ENCODE peak calls at places on chromosome 2, in seven cellular contexts. S, B, D, E, Y, M and H are unnamed samples. For H3K4me1, the result is how much of the 10 kb centered on the place peaks cover.

GRCh38 chr2:98016908-98017700 is 21.4 kb upstream of the TMEM131 start:
- DNase-seq in E (no peak), S (peak), D (no peak), Y (no peak), B (no peak), M (peak), H (no peak)

GRCh38 chr2:174485763-174486613 is 841 bp downstream of the GPR155 start:
- DNase-seq in E (no peak), S (peak), Y (peak), D (peak), B (no peak), M (peak), H (peak)

GRCh38 chr2:10303634-10304378 is 1.1 kb downstream of the HPCAL1 start:
- DNase-seq in Y (peak), M (peak), B (no peak), S (peak), D (peak), E (no peak), H (no peak)

GRCh38 chr2:150080115-150080514 is 407.4 kb downstream of the RND3 start:
- DNase-seq in Y (peak), M (no peak), S (no peak), D (no peak), B (no peak), E (no peak), H (no peak)

GRCh38 chr2:170313636-170314348 is 135.8 kb downstream of the MYO3B start:
- DNase-seq in M (no peak), D (no peak), Y (no peak), E (no peak), S (no peak), B (no peak), H (no peak)

GRCh38 chr2:12046641-12047040 is 300.2 kb downstream of the LPIN1 start:
- DNase-seq in E (no peak), Y (peak), D (no peak), B (no peak), S (no peak), M (no peak), H (no peak)

GRCh38 chr2:216740557-216741222 is 45.3 kb upstream of the IGFBP5 start:
- DNase-seq in Y (peak), S (no peak), D (peak), M (no peak), E (no peak), B (no peak), H (no peak)

GRCh38 chr2:55419236-55419513 is 481 bp downstream of the CCDC88A start:
- DNase-seq in E (no peak), Y (peak), D (peak), M (peak), B (no peak), S (no peak), H (peak)

GRCh38 chr2:150125708-150126107 is 361.8 kb downstream of the RND3 start:
- DNase-seq in D (peak), S (no peak), Y (peak), E (no peak), M (no peak), B (no peak), H (no peak)

DNA sequence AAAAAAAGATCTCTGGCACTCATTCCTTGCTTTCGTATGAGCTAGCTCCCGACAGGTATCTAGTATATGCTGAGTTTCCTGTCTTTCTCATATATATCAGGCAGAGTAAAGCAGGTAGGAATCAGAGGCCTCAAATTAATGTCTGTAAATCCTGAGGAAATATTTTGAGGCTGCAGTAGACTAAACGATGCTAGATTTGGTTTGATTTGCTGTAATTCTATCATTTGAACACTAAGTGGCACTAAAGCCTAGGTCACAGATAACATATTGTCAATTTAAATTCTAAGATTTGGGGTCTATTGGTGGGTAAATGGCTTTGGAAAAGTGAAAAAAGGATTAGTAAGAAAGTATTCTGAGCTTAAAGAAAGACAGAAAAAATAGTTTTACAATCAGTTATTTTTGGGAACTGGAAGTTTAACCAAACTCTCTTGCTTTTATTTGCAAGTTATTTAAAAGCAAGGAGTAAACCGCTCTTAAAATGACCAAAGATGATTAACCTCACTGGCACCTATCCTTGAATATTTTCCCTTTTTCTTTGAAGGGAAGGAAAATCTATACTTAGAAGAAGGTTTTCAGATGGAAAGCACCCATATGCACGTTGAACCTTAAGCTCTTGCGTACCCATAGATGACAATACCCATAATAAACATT is 37.6 kb upstream of the SLC4A10 start:
- DNase-seq in E (no peak), M (no peak), S (no peak), D (no peak), Y (peak), B (no peak), H (no peak)
- TF ChIP-seq CTCF in E (no peak), M (peak), S (peak), D (peak), Y (peak), B (peak), H (peak)

GRCh38 chr2:60539177-60539576 is 14.3 kb downstream of the BCL11A start:
- DNase-seq in D (no peak), S (no peak), E (no peak), Y (no peak), B (no peak), M (no peak), H (no peak)
- H3K4me1 ChIP-seq in D (half or more), S (under half), E (under half), Y (under half), B (under half), M (under half), H (under half)

GRCh38 chr2:126909366-126909765 is 10.7 kb downstream of the TEX51 start:
- DNase-seq in M (no peak), B (no peak), S (no peak), Y (no peak), E (no peak), D (no peak), H (no peak)
- TF ChIP-seq CTCF in M (no peak), B (no peak), S (no peak), Y (no peak), E (no peak), D (no peak), H (no peak)

GRCh38 chr2:234448506-234449169 is 48.2 kb downstream of the ARL4C start:
- DNase-seq in D (no peak), M (no peak), S (no peak), B (no peak), Y (no peak), E (no peak), H (no peak)
- H3K4me1 ChIP-seq in D (under half), M (under half), S (under half), B (under half), Y (under half), E (under half), H (half or more)

DNA sequence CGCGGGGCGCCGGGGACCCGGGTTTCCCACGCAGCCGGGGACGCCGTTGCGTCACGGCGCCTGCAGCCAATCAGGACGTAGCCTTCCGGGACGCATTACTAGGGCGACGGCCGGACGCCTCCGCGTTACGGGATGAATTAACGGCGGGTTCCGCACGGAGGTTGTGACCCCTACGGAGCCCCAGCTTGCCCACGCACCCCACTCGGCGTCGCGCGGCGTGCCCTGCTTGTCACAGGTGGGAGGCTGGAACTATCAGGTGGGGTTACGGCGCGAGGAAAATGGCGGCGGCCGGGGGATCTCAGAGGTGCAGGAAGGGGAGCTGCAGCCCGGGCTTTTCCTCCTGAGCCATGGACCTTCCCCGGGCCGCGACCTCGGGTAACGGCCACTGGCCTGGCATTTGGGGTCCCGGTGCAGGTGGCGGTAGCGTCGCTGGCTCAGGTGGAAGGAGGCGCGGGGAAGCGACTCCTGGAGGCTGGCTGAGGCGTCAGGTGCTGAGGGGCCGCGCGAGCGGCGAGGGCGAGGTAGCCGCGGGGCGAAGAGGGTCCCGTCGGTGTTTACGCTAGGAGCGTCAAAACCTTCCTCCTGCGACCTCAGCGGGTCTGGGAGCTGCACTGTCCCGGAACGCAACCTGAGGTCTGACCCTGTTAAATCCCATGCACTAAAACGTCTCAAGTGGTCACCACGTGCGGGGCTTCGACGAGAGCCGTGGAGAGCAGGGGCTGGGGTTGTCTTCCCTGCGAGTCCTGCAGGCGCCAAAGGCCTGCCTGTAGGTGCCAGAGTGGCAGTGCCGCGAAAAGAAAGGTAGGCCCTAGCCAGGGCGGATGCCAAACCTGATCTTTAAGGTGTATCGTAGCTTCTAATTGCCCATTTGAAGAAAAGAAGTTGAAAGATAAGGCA is at the start of gene LCLAT1:
- DNase-seq in E (peak), Y (peak), M (peak), B (peak), S (peak), D (peak), H (peak)
- TF ChIP-seq CTCF in E (no peak), Y (no peak), M (no peak), B (no peak), S (peak), D (no peak), H (no peak)

GRCh38 chr2:1299053-1299452 is 114.2 kb upstream of the TPO start:
- DNase-seq in S (no peak), M (no peak), D (no peak), E (no peak), B (no peak), Y (no peak), H (no peak)

GRCh38 chr2:1295740-1296139 is 117.5 kb upstream of the TPO start:
- DNase-seq in Y (no peak), M (no peak), E (no peak), D (no peak), S (no peak), B (no peak), H (no peak)

GRCh38 chr2:1294882-1295281 is 118.4 kb upstream of the TPO start:
- DNase-seq in Y (no peak), M (no peak), E (no peak), D (no peak), S (no peak), B (no peak), H (no peak)

GRCh38 chr2:1300284-1300683 is 113.0 kb upstream of the TPO start:
- DNase-seq in M (no peak), Y (no peak), S (no peak), E (no peak), B (no peak), D (no peak), H (no peak)

GRCh38 chr2:1297376-1298159 is 115.7 kb upstream of the TPO start:
- DNase-seq in E (no peak), B (no peak), S (no peak), Y (no peak), M (no peak), D (no peak), H (no peak)
- H3K4me1 ChIP-seq in E (under half), B (under half), S (under half), Y (under half), M (under half), D (under half), H (under half)

DNA sequence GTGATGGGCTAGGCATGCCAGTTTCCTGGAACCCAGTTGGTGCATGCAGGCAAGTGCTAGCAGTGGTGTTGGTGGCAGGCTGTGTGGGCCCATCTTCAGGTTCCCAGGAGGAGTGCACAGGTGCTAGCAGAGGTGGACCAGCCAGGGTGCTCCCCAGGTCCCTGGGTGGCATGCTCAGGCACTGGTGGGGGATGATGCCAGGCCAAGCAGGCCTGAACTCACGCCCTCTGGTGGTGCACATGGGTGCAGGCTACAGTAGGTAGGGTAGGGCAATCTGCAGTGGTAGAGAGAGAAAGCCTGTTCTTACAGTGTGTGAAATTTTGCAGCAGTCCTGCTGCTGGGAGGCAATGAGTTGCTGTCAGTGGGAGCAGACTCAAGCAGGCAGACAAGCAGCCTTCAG is 1651.8 kb downstream of the DPP10 start:
- DNase-seq in S (peak), E (no peak), D (no peak), Y (no peak), M (no peak), B (no peak), H (peak)
- TF ChIP-seq CTCF in S (no peak), E (no peak), D (no peak), Y (no peak), M (no peak), B (no peak), H (peak)

GRCh38 chr2:207092803-207093202 is 72.9 kb downstream of the KLF7 start:
- DNase-seq in B (no peak), M (no peak), Y (peak), E (no peak), D (no peak), S (no peak), H (no peak)
- H3K4me1 ChIP-seq in B (under half), M (under half), Y (half or more), E (under half), D (under half), S (under half), H (under half)

GRCh38 chr2:198312621-198313483 is 508.5 kb downstream of the PLCL1 start:
- DNase-seq in E (no peak), B (no peak), M (peak), S (no peak), Y (no peak), D (no peak), H (no peak)

GRCh38 chr2:198316231-198316630 is 511.8 kb downstream of the PLCL1 start:
- DNase-seq in B (no peak), M (no peak), Y (no peak), E (no peak), D (no peak), S (no peak), H (no peak)

GRCh38 chr2:198315791-198316190 is 511.4 kb downstream of the PLCL1 start:
- DNase-seq in E (no peak), M (no peak), S (no peak), D (no peak), Y (no peak), B (no peak), H (no peak)

GRCh38 chr2:198316852-198317395 is 512.5 kb downstream of the PLCL1 start:
- DNase-seq in E (no peak), D (no peak), Y (no peak), S (no peak), B (no peak), M (peak), H (no peak)

DNA sequence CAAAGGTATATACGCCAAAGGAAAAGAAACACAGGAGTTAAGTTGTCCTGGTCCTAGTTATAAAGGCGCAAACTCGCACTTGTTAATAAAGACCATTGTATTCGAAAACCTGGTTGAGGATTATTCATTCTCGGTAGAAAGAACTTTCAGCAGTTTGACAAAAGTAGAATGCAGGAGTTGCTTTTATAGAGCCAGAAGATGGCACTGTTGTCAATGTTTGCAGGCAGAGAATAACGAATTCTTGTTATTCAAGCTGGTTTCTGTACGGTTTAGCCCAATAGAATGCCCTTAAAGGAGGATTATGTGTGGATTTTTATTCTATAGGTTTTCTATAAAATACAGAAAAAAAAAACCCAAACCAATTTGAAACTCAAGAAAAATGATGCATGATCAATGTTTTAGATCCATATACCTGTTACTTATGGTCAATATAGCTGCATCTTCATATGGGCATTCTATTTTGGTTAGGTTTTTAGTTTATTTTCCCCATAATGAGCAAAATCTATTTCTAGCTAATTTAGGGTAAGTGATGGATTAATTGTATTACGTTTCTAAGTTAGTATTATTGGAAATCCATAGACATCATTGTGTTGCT is 510.3 kb downstream of the PLCL1 start:
- DNase-seq in D (no peak), B (peak), M (no peak), S (no peak), E (no peak), Y (peak), H (no peak)
- TF ChIP-seq CTCF in D (peak), B (peak), M (peak), S (peak), E (no peak), Y (peak), H (peak)